ENCODE peak calls at places on chromosome 19, in four cellular contexts. One of them, this sample, is unnamed.

GRCh38 chr19:29785955-29786589 is 25.7 kb upstream of the CCNE1 start:
- DNase-seq in astrocyte of the cerebellum: no peak
- DNase-seq in progenitor cell of endocrine pancreas: no peak
- DNase-seq in bronchial epithelial cell: no peak
- DNase-seq in this sample: no peak

GRCh38 chr19:36008336-36008978 is at the start of gene SYNE4:
- DNase-seq in astrocyte of the cerebellum: no peak
- DNase-seq in progenitor cell of endocrine pancreas: peak; percentile 47
- DNase-seq in bronchial epithelial cell: no peak
- DNase-seq in this sample: no peak

GRCh38 chr19:52722062-52723005 is 12.5 kb downstream of the ZNF611 start:
- DNase-seq in progenitor cell of endocrine pancreas: no peak
- DNase-seq in astrocyte of the cerebellum: peak; percentile 8
- DNase-seq in bronchial epithelial cell: peak; percentile 94
- DNase-seq in this sample: peak; percentile 96

GRCh38 chr19:45498411-45499195 is at the start of gene PPM1N:
- DNase-seq in bronchial epithelial cell: no peak
- DNase-seq in astrocyte of the cerebellum: no peak
- DNase-seq in progenitor cell of endocrine pancreas: no peak
- DNase-seq in this sample: no peak

GRCh38 chr19:49132974-49133609 is 13.7 kb downstream of the PPFIA3 start:
- DNase-seq in progenitor cell of endocrine pancreas: no peak
- DNase-seq in astrocyte of the cerebellum: no peak
- DNase-seq in bronchial epithelial cell: no peak
- DNase-seq in this sample: no peak

GRCh38 chr19:45542234-45542668 is 35.0 kb downstream of the VASP start:
- DNase-seq in astrocyte of the cerebellum: no peak
- DNase-seq in progenitor cell of endocrine pancreas: no peak
- DNase-seq in bronchial epithelial cell: peak; percentile 47
- DNase-seq in this sample: peak; percentile 58

GRCh38 chr19:13137290-13137794 is 12.8 kb downstream of the STX10 start:
- DNase-seq in progenitor cell of endocrine pancreas: no peak
- DNase-seq in astrocyte of the cerebellum: no peak
- DNase-seq in bronchial epithelial cell: no peak
- DNase-seq in this sample: no peak

GRCh38 chr19:14058182-14059092 is 3.4 kb downstream of the PALM3 start:
- DNase-seq in bronchial epithelial cell: no peak
- DNase-seq in progenitor cell of endocrine pancreas: no peak
- DNase-seq in astrocyte of the cerebellum: no peak
- DNase-seq in this sample: no peak

GRCh38 chr19:6536138-6536671 is 5.4 kb downstream of the TNFSF9 start:
- DNase-seq in astrocyte of the cerebellum: no peak
- DNase-seq in progenitor cell of endocrine pancreas: no peak
- DNase-seq in bronchial epithelial cell: peak; percentile 33
- DNase-seq in this sample: peak; percentile 50

GRCh38 chr19:6271721-6272410 is 7.9 kb downstream of the MLLT1 start:
- DNase-seq in progenitor cell of endocrine pancreas: no peak
- DNase-seq in astrocyte of the cerebellum: no peak
- DNase-seq in bronchial epithelial cell: no peak
- DNase-seq in this sample: no peak

GRCh38 chr19:39341122-39341719 is 1.0 kb upstream of the SAMD4B start:
- DNase-seq in astrocyte of the cerebellum: no peak
- DNase-seq in progenitor cell of endocrine pancreas: peak; percentile 19
- DNase-seq in bronchial epithelial cell: no peak
- DNase-seq in this sample: no peak

GRCh38 chr19:35266149-35266903 is 2.4 kb upstream of the USF2 start:
- DNase-seq in astrocyte of the cerebellum: no peak
- DNase-seq in progenitor cell of endocrine pancreas: no peak
- DNase-seq in bronchial epithelial cell: no peak
- DNase-seq in this sample: no peak

GRCh38 chr19:11736696-11737095 is 2.0 kb downstream of the ZNF823 start:
- DNase-seq in astrocyte of the cerebellum: no peak
- DNase-seq in progenitor cell of endocrine pancreas: no peak
- DNase-seq in bronchial epithelial cell: peak; percentile 18
- DNase-seq in this sample: no peak

GRCh38 chr19:33436360-33437345 is 63.1 kb downstream of the CEBPG start:
- DNase-seq in progenitor cell of endocrine pancreas: no peak
- DNase-seq in bronchial epithelial cell: no peak
- DNase-seq in astrocyte of the cerebellum: no peak
- DNase-seq in this sample: no peak

GRCh38 chr19:33437351-33438015 is 64.0 kb downstream of the CEBPG start:
- DNase-seq in progenitor cell of endocrine pancreas: no peak
- DNase-seq in bronchial epithelial cell: no peak
- DNase-seq in astrocyte of the cerebellum: no peak
- DNase-seq in this sample: no peak

GRCh38 chr19:33440241-33440640 is 66.7 kb downstream of the CEBPG start:
- DNase-seq in bronchial epithelial cell: no peak
- DNase-seq in astrocyte of the cerebellum: no peak
- DNase-seq in progenitor cell of endocrine pancreas: no peak
- DNase-seq in this sample: no peak

GRCh38 chr19:33438987-33439781 is 65.7 kb downstream of the CEBPG start:
- DNase-seq in astrocyte of the cerebellum: no peak
- DNase-seq in bronchial epithelial cell: no peak
- DNase-seq in progenitor cell of endocrine pancreas: no peak
- DNase-seq in this sample: no peak

GRCh38 chr19:33438016-33438671 is 64.6 kb downstream of the CEBPG start:
- DNase-seq in progenitor cell of endocrine pancreas: no peak
- DNase-seq in bronchial epithelial cell: no peak
- DNase-seq in astrocyte of the cerebellum: no peak
- DNase-seq in this sample: no peak
- TF ChIP-seq CTCF in progenitor cell of endocrine pancreas: no peak
- TF ChIP-seq CTCF in bronchial epithelial cell: no peak
- TF ChIP-seq CTCF in astrocyte of the cerebellum: no peak
- TF ChIP-seq CTCF in this sample: peak; percentile 26

DNA sequence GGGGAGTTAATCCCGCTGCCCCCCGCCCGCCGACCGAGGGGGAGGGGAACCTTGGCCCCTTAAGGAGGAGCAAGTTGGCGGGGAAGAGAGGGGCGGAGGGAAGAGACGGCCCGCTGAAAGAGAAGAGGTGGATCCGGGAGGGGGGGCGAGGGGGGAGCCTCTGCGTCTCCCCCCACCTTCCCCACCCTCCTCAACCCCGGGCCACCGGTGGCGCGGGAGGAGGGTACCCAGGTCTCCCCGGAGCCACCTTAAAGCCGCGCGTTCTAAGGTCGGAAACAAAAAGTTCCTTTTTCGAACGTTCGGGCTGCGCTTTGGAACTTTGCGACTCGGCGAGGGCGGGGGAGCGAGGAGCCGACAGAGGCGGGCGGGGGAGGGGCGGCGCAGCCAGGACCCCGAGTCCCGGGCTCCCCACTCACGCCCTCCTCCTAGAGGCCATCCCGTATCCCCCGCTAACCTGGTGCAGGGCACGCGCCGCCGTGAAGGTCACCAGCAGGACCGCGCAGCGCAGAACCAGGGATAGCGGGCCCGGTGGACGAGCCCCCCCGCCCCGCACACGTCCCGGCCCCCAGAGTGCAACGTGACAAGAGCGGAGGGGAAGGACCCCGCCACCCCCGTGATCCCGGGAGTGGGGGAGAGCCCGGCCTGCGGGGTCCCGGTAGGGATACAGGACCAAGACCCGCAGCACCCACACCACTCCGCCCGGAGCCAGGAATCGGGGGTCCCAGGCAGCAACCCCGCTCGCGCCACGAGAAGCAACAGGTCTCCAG is 662 bp downstream of the ERF start:
- DNase-seq in bronchial epithelial cell: no peak
- DNase-seq in progenitor cell of endocrine pancreas: peak; percentile 62
- DNase-seq in astrocyte of the cerebellum: no peak
- DNase-seq in this sample: peak; percentile 57
- TF ChIP-seq CTCF in bronchial epithelial cell: no peak
- TF ChIP-seq CTCF in progenitor cell of endocrine pancreas: peak; percentile 31
- TF ChIP-seq CTCF in astrocyte of the cerebellum: no peak
- TF ChIP-seq CTCF in this sample: no peak

GRCh38 chr19:2050991-2051770 is at the start of gene MKNK2:
- DNase-seq in progenitor cell of endocrine pancreas: peak; percentile 97
- DNase-seq in bronchial epithelial cell: peak; percentile 34
- DNase-seq in astrocyte of the cerebellum: peak; percentile 65
- DNase-seq in this sample: peak; percentile 59
- TF ChIP-seq CTCF in progenitor cell of endocrine pancreas: peak; percentile 54
- TF ChIP-seq CTCF in bronchial epithelial cell: peak; percentile 71
- TF ChIP-seq CTCF in astrocyte of the cerebellum: peak; percentile 46
- TF ChIP-seq CTCF in this sample: peak; percentile 93

GRCh38 chr19:4675346-4675745 is 5.2 kb upstream of the MYDGF start:
- DNase-seq in astrocyte of the cerebellum: no peak
- DNase-seq in bronchial epithelial cell: no peak
- DNase-seq in progenitor cell of endocrine pancreas: no peak
- DNase-seq in this sample: no peak

GRCh38 chr19:4673726-4674125 is 3.6 kb upstream of the MYDGF start:
- DNase-seq in bronchial epithelial cell: no peak
- DNase-seq in astrocyte of the cerebellum: no peak
- DNase-seq in progenitor cell of endocrine pancreas: no peak
- DNase-seq in this sample: no peak

GRCh38 chr19:4678881-4679379 is 8.8 kb upstream of the MYDGF start:
- DNase-seq in bronchial epithelial cell: no peak
- DNase-seq in astrocyte of the cerebellum: no peak
- DNase-seq in progenitor cell of endocrine pancreas: no peak
- DNase-seq in this sample: no peak

GRCh38 chr19:4679416-4679815 is 9.3 kb upstream of the MYDGF start:
- DNase-seq in astrocyte of the cerebellum: no peak
- DNase-seq in bronchial epithelial cell: no peak
- DNase-seq in progenitor cell of endocrine pancreas: no peak
- DNase-seq in this sample: no peak

DNA sequence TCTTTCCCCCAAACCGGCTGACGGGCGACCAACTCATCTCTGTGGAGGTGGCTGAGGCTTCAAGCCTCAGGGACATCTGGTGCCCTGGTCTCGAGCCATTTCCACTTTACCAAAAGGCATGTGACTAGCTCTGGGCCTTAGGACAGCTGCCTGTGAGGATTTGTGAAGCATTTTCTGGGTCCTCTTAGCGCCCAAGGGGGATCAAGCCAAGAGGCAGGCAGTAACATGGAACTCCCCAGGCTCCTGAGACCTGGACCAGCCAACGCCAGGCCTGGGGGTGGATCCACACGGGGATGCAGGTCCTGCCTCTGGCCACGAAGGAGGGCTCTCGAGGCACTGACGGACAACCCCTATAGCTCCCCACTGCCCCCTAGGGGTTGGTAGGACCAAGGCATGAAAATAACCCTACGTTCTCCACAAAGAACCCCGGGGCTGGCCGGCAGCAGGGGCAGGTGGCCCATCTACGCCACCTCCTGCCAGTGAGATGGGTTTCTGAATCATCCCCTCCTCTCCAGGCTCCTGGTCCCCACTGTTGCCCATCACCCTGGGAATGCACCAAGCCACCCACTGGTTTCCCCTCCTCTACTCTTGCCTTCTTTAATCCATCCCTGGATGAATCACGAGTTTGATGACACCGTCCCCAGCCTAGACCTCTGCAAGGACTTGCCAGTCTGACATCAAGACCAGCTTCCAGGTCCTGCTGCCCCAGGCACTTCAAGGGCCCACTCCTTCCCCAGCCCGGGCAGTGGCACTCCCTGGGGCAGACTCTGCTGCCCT is 7.0 kb upstream of the MYDGF start:
- DNase-seq in progenitor cell of endocrine pancreas: no peak
- DNase-seq in bronchial epithelial cell: peak; percentile 30
- DNase-seq in astrocyte of the cerebellum: no peak
- DNase-seq in this sample: no peak
- TF ChIP-seq CTCF in progenitor cell of endocrine pancreas: peak; percentile 49
- TF ChIP-seq CTCF in bronchial epithelial cell: peak; percentile 74
- TF ChIP-seq CTCF in astrocyte of the cerebellum: peak; percentile 61
- TF ChIP-seq CTCF in this sample: peak; percentile 67

DNA sequence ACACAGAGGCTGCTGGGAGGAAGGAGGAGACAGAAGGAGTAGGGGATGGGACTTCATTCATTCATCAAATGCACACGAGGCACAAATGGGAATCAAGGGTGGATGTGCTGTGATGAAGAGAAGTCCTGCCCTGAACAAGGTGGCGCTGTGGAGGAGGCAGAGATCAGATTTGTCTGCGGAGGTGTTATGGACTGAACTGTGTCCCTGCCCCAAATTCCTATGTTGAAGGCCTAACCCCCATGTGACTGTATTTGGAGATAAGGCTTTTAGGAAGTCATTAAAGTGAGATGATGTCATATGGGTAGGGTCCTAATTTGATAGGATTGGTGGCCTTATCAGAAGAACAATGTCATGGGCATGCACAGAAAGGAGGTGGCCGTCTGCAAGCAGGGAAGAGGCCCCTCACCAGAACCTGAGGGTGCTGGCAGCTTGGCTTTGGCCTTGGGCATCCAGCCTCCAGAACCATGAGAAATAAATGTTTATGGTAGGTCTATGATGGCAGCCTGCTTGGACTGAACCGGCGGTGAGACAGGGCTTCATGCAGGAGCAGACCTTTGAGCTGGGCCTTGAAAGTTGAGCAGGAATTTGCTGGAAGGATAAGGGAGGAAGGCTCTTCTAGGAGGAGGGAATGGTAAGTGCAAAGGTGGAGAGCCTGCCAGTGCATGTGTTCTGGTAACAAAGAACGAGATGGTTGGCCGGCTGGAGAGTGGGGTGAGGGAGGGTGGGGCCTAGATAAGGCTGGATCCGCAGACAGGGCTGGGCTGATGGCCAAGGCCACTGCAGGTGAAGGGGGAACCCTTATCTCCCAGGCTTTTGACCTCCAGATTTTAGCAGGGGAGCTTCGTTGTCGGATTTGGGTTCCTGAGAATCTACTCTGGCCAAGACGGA is 2.7 kb upstream of the CEBPA start:
- DNase-seq in bronchial epithelial cell: no peak
- DNase-seq in progenitor cell of endocrine pancreas: no peak
- DNase-seq in astrocyte of the cerebellum: no peak
- DNase-seq in this sample: no peak
- TF ChIP-seq CTCF in bronchial epithelial cell: peak; percentile 23
- TF ChIP-seq CTCF in progenitor cell of endocrine pancreas: no peak
- TF ChIP-seq CTCF in astrocyte of the cerebellum: no peak
- TF ChIP-seq CTCF in this sample: peak; percentile 30

GRCh38 chr19:21483589-21484170 is 21.7 kb upstream of the ZNF429 start:
- DNase-seq in progenitor cell of endocrine pancreas: no peak
- DNase-seq in astrocyte of the cerebellum: no peak
- DNase-seq in bronchial epithelial cell: no peak
- DNase-seq in this sample: no peak
- TF ChIP-seq CTCF in progenitor cell of endocrine pancreas: peak; percentile 41
- TF ChIP-seq CTCF in astrocyte of the cerebellum: peak; percentile 15
- TF ChIP-seq CTCF in bronchial epithelial cell: peak; percentile 28
- TF ChIP-seq CTCF in this sample: peak; percentile 50